ENCODE peak calls at places on chromosomes 4 and X, in eight cellular contexts. One of them, this sample, is unnamed.

GRCh38 chr4:113450681-113451080 is 310.9 kb downstream of the CAMK2D start:
- DNase-seq in astrocyte of the spinal cord: no peak
- DNase-seq in foreskin fibroblast: no peak
- DNase-seq in GM23338: no peak
- DNase-seq in epithelial cell of esophagus: no peak
- DNase-seq in uterus: no peak
- DNase-seq in CD8-positive, alpha-beta T cell: no peak
- DNase-seq in PC-9: no peak
- DNase-seq in this sample: no peak

GRCh38 chr4:1072830-1073446 is 40.4 kb downstream of the RNF212 start:
- DNase-seq in astrocyte of the spinal cord: peak
- DNase-seq in foreskin fibroblast: peak
- DNase-seq in GM23338: peak
- DNase-seq in epithelial cell of esophagus: peak
- DNase-seq in uterus: peak
- DNase-seq in CD8-positive, alpha-beta T cell: peak
- DNase-seq in PC-9: no peak
- DNase-seq in this sample: peak

GRCh38 chr4:53500552-53500951 is 90.7 kb downstream of the LNX1 start:
- DNase-seq in astrocyte of the spinal cord: no peak
- DNase-seq in foreskin fibroblast: no peak
- DNase-seq in GM23338: no peak
- DNase-seq in epithelial cell of esophagus: no peak
- DNase-seq in uterus: no peak
- DNase-seq in CD8-positive, alpha-beta T cell: no peak
- DNase-seq in PC-9: no peak
- DNase-seq in this sample: no peak

GRCh38 chr4:123102897-123103489 is 180.6 kb upstream of the NUDT6 start:
- DNase-seq in astrocyte of the spinal cord: peak
- DNase-seq in foreskin fibroblast: peak
- DNase-seq in GM23338: peak
- DNase-seq in epithelial cell of esophagus: peak
- DNase-seq in uterus: no peak
- DNase-seq in CD8-positive, alpha-beta T cell: no peak
- DNase-seq in PC-9: no peak
- DNase-seq in this sample: no peak

GRCh38 chr4:112099701-112100289 is 45.5 kb upstream of the FAM241A start:
- DNase-seq in astrocyte of the spinal cord: peak
- DNase-seq in foreskin fibroblast: peak
- DNase-seq in GM23338: peak
- DNase-seq in epithelial cell of esophagus: peak
- DNase-seq in uterus: no peak
- DNase-seq in CD8-positive, alpha-beta T cell: no peak
- DNase-seq in PC-9: no peak
- DNase-seq in this sample: no peak

GRCh38 chr4:68738036-68738435 is 67.6 kb upstream of the UGT2B15 start:
- DNase-seq in astrocyte of the spinal cord: no peak
- DNase-seq in foreskin fibroblast: no peak
- DNase-seq in GM23338: no peak
- DNase-seq in epithelial cell of esophagus: no peak
- DNase-seq in uterus: no peak
- DNase-seq in CD8-positive, alpha-beta T cell: no peak
- DNase-seq in PC-9: no peak
- DNase-seq in this sample: no peak

GRCh38 chr4:98484031-98484430 is 174.4 kb downstream of the TSPAN5 start:
- DNase-seq in astrocyte of the spinal cord: peak
- DNase-seq in foreskin fibroblast: no peak
- DNase-seq in GM23338: no peak
- DNase-seq in epithelial cell of esophagus: peak
- DNase-seq in uterus: no peak
- DNase-seq in CD8-positive, alpha-beta T cell: no peak
- DNase-seq in PC-9: no peak
- DNase-seq in this sample: no peak

GRCh38 chrX:16239211-16239610 is 71.9 kb downstream of the MAGEB17 start:
- DNase-seq in astrocyte of the spinal cord: peak
- DNase-seq in foreskin fibroblast: peak
- DNase-seq in GM23338: no peak
- DNase-seq in epithelial cell of esophagus: peak
- DNase-seq in uterus: no peak
- DNase-seq in CD8-positive, alpha-beta T cell: no peak
- DNase-seq in PC-9: peak
- DNase-seq in this sample: no peak

GRCh38 chr4:8703857-8704495 is 111.4 kb downstream of the CPZ start:
- DNase-seq in astrocyte of the spinal cord: no peak
- DNase-seq in foreskin fibroblast: no peak
- DNase-seq in GM23338: no peak
- DNase-seq in epithelial cell of esophagus: no peak
- DNase-seq in uterus: peak
- DNase-seq in CD8-positive, alpha-beta T cell: no peak
- DNase-seq in PC-9: no peak
- DNase-seq in this sample: no peak

GRCh38 chr4:73715659-73716058 is 24.7 kb upstream of the CXCL8 start:
- DNase-seq in astrocyte of the spinal cord: no peak
- DNase-seq in foreskin fibroblast: no peak
- DNase-seq in GM23338: no peak
- DNase-seq in epithelial cell of esophagus: no peak
- DNase-seq in uterus: no peak
- DNase-seq in CD8-positive, alpha-beta T cell: no peak
- DNase-seq in PC-9: no peak
- DNase-seq in this sample: no peak

GRCh38 chrX:65035451-65035779 is 59.2 kb upstream of the ZC4H2 start:
- DNase-seq in astrocyte of the spinal cord: peak
- DNase-seq in foreskin fibroblast: peak
- DNase-seq in GM23338: peak
- DNase-seq in epithelial cell of esophagus: no peak
- DNase-seq in uterus: no peak
- DNase-seq in CD8-positive, alpha-beta T cell: no peak
- DNase-seq in PC-9: no peak
- DNase-seq in this sample: no peak

GRCh38 chr4:4541040-4541631 is 712 bp downstream of the STX18 start:
- DNase-seq in astrocyte of the spinal cord: peak
- DNase-seq in foreskin fibroblast: peak
- DNase-seq in GM23338: no peak
- DNase-seq in epithelial cell of esophagus: peak
- DNase-seq in uterus: no peak
- DNase-seq in CD8-positive, alpha-beta T cell: peak
- DNase-seq in PC-9: peak
- DNase-seq in this sample: no peak

GRCh38 chrX:20414781-20415445 is 148.2 kb upstream of the RPS6KA3 start:
- DNase-seq in astrocyte of the spinal cord: no peak
- DNase-seq in foreskin fibroblast: no peak
- DNase-seq in GM23338: no peak
- DNase-seq in epithelial cell of esophagus: peak
- DNase-seq in uterus: no peak
- DNase-seq in CD8-positive, alpha-beta T cell: no peak
- DNase-seq in PC-9: no peak
- DNase-seq in this sample: no peak

GRCh38 chr4:173492315-173492714 is 37.7 kb downstream of the HAND2 start:
- DNase-seq in astrocyte of the spinal cord: no peak
- DNase-seq in foreskin fibroblast: no peak
- DNase-seq in GM23338: no peak
- DNase-seq in epithelial cell of esophagus: no peak
- DNase-seq in uterus: no peak
- DNase-seq in CD8-positive, alpha-beta T cell: no peak
- DNase-seq in PC-9: no peak
- DNase-seq in this sample: no peak

GRCh38 chr4:176090115-176090514 is 24.5 kb downstream of the WDR17 start:
- DNase-seq in astrocyte of the spinal cord: no peak
- DNase-seq in foreskin fibroblast: no peak
- DNase-seq in GM23338: no peak
- DNase-seq in epithelial cell of esophagus: no peak
- DNase-seq in uterus: no peak
- DNase-seq in CD8-positive, alpha-beta T cell: no peak
- DNase-seq in PC-9: no peak
- DNase-seq in this sample: no peak
- H3K4me3 ChIP-seq in astrocyte of the spinal cord: no peak
- H3K4me3 ChIP-seq in foreskin fibroblast: no peak
- H3K4me3 ChIP-seq in GM23338: no peak
- H3K4me3 ChIP-seq in epithelial cell of esophagus: no peak
- H3K4me3 ChIP-seq in uterus: no peak
- H3K4me3 ChIP-seq in CD8-positive, alpha-beta T cell: no peak
- H3K4me3 ChIP-seq in PC-9: no peak
- H3K4me3 ChIP-seq in this sample: no peak

DNA sequence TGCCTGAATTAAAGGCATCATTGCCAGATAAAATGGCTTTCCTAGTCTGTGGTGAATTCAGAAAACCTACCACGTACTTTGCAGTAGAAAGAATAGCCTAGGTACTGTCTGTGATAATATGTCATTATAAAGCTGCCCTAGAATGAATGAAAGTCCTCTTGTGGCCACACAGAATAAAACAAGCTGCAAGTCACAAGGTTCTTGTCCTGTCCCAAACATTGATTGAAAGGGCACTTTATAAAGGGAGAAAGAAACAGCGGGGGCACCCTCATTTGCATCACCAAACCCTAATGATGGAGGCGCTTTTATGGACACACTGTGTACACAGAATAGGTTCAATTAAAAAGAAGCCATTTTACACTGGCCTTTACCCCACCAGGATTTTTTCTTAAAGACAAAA is 364.8 kb downstream of the AFF2 start:
- DNase-seq in astrocyte of the spinal cord: no peak
- DNase-seq in foreskin fibroblast: no peak
- DNase-seq in GM23338: peak
- DNase-seq in epithelial cell of esophagus: no peak
- DNase-seq in uterus: no peak
- DNase-seq in CD8-positive, alpha-beta T cell: no peak
- DNase-seq in PC-9: no peak
- DNase-seq in this sample: no peak
- TF ChIP-seq CTCF in astrocyte of the spinal cord: no peak
- TF ChIP-seq CTCF in foreskin fibroblast: no peak
- TF ChIP-seq CTCF in GM23338: no peak
- TF ChIP-seq CTCF in epithelial cell of esophagus: no peak
- TF ChIP-seq CTCF in uterus: no peak
- TF ChIP-seq CTCF in CD8-positive, alpha-beta T cell: no peak
- TF ChIP-seq CTCF in PC-9: no peak
- TF ChIP-seq CTCF in this sample: peak

GRCh38 chr4:174928174-174928573 is 10.0 kb downstream of the ADAM29 start:
- DNase-seq in astrocyte of the spinal cord: no peak
- DNase-seq in foreskin fibroblast: no peak
- DNase-seq in GM23338: no peak
- DNase-seq in epithelial cell of esophagus: no peak
- DNase-seq in uterus: no peak
- DNase-seq in CD8-positive, alpha-beta T cell: no peak
- DNase-seq in PC-9: no peak
- DNase-seq in this sample: no peak

GRCh38 chr4:174930895-174931294 is 12.7 kb downstream of the ADAM29 start:
- DNase-seq in astrocyte of the spinal cord: no peak
- DNase-seq in foreskin fibroblast: no peak
- DNase-seq in GM23338: no peak
- DNase-seq in epithelial cell of esophagus: no peak
- DNase-seq in uterus: no peak
- DNase-seq in CD8-positive, alpha-beta T cell: no peak
- DNase-seq in PC-9: no peak
- DNase-seq in this sample: no peak

GRCh38 chr4:174929346-174929745 is 11.2 kb downstream of the ADAM29 start:
- DNase-seq in astrocyte of the spinal cord: no peak
- DNase-seq in foreskin fibroblast: no peak
- DNase-seq in GM23338: peak
- DNase-seq in epithelial cell of esophagus: no peak
- DNase-seq in uterus: no peak
- DNase-seq in CD8-positive, alpha-beta T cell: no peak
- DNase-seq in PC-9: no peak
- DNase-seq in this sample: no peak

GRCh38 chr4:174926958-174927357 is 8.8 kb downstream of the ADAM29 start:
- DNase-seq in astrocyte of the spinal cord: no peak
- DNase-seq in foreskin fibroblast: no peak
- DNase-seq in GM23338: no peak
- DNase-seq in epithelial cell of esophagus: peak
- DNase-seq in uterus: no peak
- DNase-seq in CD8-positive, alpha-beta T cell: no peak
- DNase-seq in PC-9: no peak
- DNase-seq in this sample: no peak

DNA sequence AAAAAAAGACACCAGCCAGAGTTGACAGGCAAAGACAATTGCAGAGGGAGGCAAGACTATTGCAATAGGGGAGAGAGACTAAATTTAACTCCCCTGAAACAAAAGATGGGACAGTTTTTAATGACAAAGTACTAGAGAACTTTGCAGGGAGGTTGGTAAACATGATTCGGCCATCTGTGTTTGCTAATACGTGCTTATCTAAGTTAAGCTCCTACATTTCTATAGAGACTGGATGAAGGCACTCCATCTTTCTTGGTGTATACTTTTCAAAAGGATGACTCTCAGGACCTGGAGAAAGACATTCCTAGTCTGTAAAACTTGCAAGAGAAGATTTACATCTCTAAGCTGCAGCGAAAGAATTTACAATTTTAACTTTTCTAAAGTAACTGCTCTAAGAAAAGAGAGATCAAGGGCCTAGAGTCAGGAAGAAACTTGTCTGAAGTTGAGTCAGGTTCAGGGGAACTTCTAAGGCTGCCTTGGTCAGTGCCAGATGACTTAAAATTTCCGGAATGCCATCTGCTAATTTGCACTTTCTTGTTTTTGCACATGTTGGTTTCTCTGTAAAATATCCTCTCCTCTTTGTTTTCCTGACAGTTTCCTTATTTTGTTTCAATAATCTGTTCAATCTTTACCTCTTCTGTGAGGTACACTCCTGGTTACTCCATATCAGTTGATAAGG is 10.6 kb downstream of the ADAM29 start:
- DNase-seq in astrocyte of the spinal cord: no peak
- DNase-seq in foreskin fibroblast: no peak
- DNase-seq in GM23338: peak
- DNase-seq in epithelial cell of esophagus: peak
- DNase-seq in uterus: no peak
- DNase-seq in CD8-positive, alpha-beta T cell: no peak
- DNase-seq in PC-9: no peak
- DNase-seq in this sample: no peak
- H3K4me3 ChIP-seq in astrocyte of the spinal cord: no peak
- H3K4me3 ChIP-seq in foreskin fibroblast: no peak
- H3K4me3 ChIP-seq in GM23338: no peak
- H3K4me3 ChIP-seq in epithelial cell of esophagus: no peak
- H3K4me3 ChIP-seq in uterus: no peak
- H3K4me3 ChIP-seq in CD8-positive, alpha-beta T cell: no peak
- H3K4me3 ChIP-seq in PC-9: no peak
- H3K4me3 ChIP-seq in this sample: no peak

GRCh38 chr4:2756691-2757350 is 685 bp upstream of the TNIP2 start:
- DNase-seq in astrocyte of the spinal cord: no peak
- DNase-seq in foreskin fibroblast: no peak
- DNase-seq in GM23338: no peak
- DNase-seq in epithelial cell of esophagus: no peak
- DNase-seq in uterus: no peak
- DNase-seq in CD8-positive, alpha-beta T cell: no peak
- DNase-seq in PC-9: no peak
- DNase-seq in this sample: no peak

GRCh38 chr4:2763511-2763967 is 7.4 kb upstream of the TNIP2 start:
- DNase-seq in astrocyte of the spinal cord: no peak
- DNase-seq in foreskin fibroblast: peak
- DNase-seq in GM23338: peak
- DNase-seq in epithelial cell of esophagus: no peak
- DNase-seq in uterus: no peak
- DNase-seq in CD8-positive, alpha-beta T cell: no peak
- DNase-seq in PC-9: no peak
- DNase-seq in this sample: no peak

GRCh38 chr4:2757426-2757825 is 1.3 kb upstream of the TNIP2 start:
- DNase-seq in astrocyte of the spinal cord: no peak
- DNase-seq in foreskin fibroblast: no peak
- DNase-seq in GM23338: no peak
- DNase-seq in epithelial cell of esophagus: no peak
- DNase-seq in uterus: no peak
- DNase-seq in CD8-positive, alpha-beta T cell: no peak
- DNase-seq in PC-9: no peak
- DNase-seq in this sample: no peak

GRCh38 chr4:2762048-2762447 is 5.9 kb upstream of the TNIP2 start:
- DNase-seq in astrocyte of the spinal cord: no peak
- DNase-seq in foreskin fibroblast: no peak
- DNase-seq in GM23338: no peak
- DNase-seq in epithelial cell of esophagus: no peak
- DNase-seq in uterus: no peak
- DNase-seq in CD8-positive, alpha-beta T cell: no peak
- DNase-seq in PC-9: no peak
- DNase-seq in this sample: no peak

GRCh38 chr4:2761035-2761923 is 5.1 kb upstream of the TNIP2 start:
- DNase-seq in astrocyte of the spinal cord: peak
- DNase-seq in foreskin fibroblast: peak
- DNase-seq in GM23338: peak
- DNase-seq in epithelial cell of esophagus: peak
- DNase-seq in uterus: no peak
- DNase-seq in CD8-positive, alpha-beta T cell: no peak
- DNase-seq in PC-9: peak
- DNase-seq in this sample: no peak
- TF ChIP-seq CTCF in astrocyte of the spinal cord: peak
- TF ChIP-seq CTCF in foreskin fibroblast: no peak
- TF ChIP-seq CTCF in GM23338: peak
- TF ChIP-seq CTCF in epithelial cell of esophagus: peak
- TF ChIP-seq CTCF in uterus: no peak
- TF ChIP-seq CTCF in CD8-positive, alpha-beta T cell: no peak
- TF ChIP-seq CTCF in PC-9: no peak
- TF ChIP-seq CTCF in this sample: no peak